ENCODE peak calls at places on chromosome 22, in four cellular contexts. Y, F, S and N are unnamed samples.

GRCh38 chr22:42294034-42294985 is 23.9 kb upstream of the TCF20 start:
- DNase-seq in F (peak; percentile 60), Y (peak; percentile 91), S (no peak), N (peak; percentile 72)

GRCh38 chr22:34306361-34306760 is 386.1 kb upstream of the LARGE1 start:
- DNase-seq in S (no peak), Y (no peak), F (no peak), N (no peak)

GRCh38 chr22:50613291-50613981 is 12.8 kb downstream of the MAPK8IP2 start:
- DNase-seq in S (no peak), F (no peak), Y (peak; percentile 74), N (no peak)

GRCh38 chr22:19891350-19892248 is 36.9 kb upstream of the GNB1L start:
- DNase-seq in Y (peak; percentile 83), F (peak; percentile 79), S (peak; percentile 78), N (peak; percentile 71)

GRCh38 chr22:31361743-31362142 is 15.6 kb upstream of the PATZ1 start:
- DNase-seq in S (no peak), F (no peak), Y (no peak), N (no peak)

GRCh38 chr22:49995413-49996191 is 17.0 kb downstream of the IL17REL start:
- DNase-seq in S (no peak), Y (no peak), F (no peak), N (no peak)

GRCh38 chr22:23012081-23012622 is 58.2 kb upstream of the GNAZ start:
- DNase-seq in Y (no peak), S (no peak), F (no peak), N (no peak)

GRCh38 chr22:21020802-21021429 is 6.0 kb downstream of the P2RX6 start:
- DNase-seq in S (no peak), F (peak; percentile 10), Y (peak; percentile 74), N (no peak)

GRCh38 chr22:45692549-45692948 is 20.9 kb downstream of the ATXN10 start:
- DNase-seq in Y (no peak), S (no peak), F (peak; percentile 49), N (peak; percentile 9)

GRCh38 chr22:21816787-21817496 is 50.5 kb downstream of the MAPK1 start:
- DNase-seq in F (peak; percentile 98), S (no peak), Y (no peak), N (no peak)

GRCh38 chr22:49602481-49602880 is 225.2 kb downstream of the BRD1 start:
- DNase-seq in F (no peak), Y (no peak), S (no peak), N (no peak)

GRCh38 chr22:50272103-50272782 is 2.1 kb upstream of the MAPK11 start:
- DNase-seq in F (no peak), S (no peak), Y (no peak), N (peak; percentile 24)

GRCh38 chr22:26656896-26657851 is at the start of gene MIAT:
- DNase-seq in Y (peak; percentile 79), F (no peak), S (no peak), N (peak; percentile 69)

GRCh38 chr22:43338766-43339345 is 4.3 kb downstream of the SCUBE1 start:
- DNase-seq in Y (no peak), F (no peak), S (no peak), N (no peak)

GRCh38 chr22:42272431-42273004 is 2.1 kb upstream of the TCF20 start:
- DNase-seq in Y (no peak), S (no peak), F (no peak), N (no peak)

GRCh38 chr22:49310354-49310753 is 517.3 kb downstream of the BRD1 start:
- DNase-seq in S (no peak), F (no peak), Y (peak; percentile 12), N (no peak)

GRCh38 chr22:48417143-48418070 is 1410.3 kb downstream of the BRD1 start:
- DNase-seq in Y (no peak), F (no peak), S (no peak), N (no peak)

GRCh38 chr22:42282252-42282942 is 11.9 kb upstream of the TCF20 start:
- DNase-seq in F (no peak), Y (peak; percentile 33), S (no peak), N (no peak)

GRCh38 chr22:40499187-40499753 is 128.9 kb downstream of the SGSM3 start:
- DNase-seq in F (peak; percentile 98), Y (no peak), S (peak; percentile 10), N (no peak)

GRCh38 chr22:45804986-45805325 is 133.3 kb downstream of the ATXN10 start:
- DNase-seq in S (no peak), Y (no peak), F (peak; percentile 98), N (no peak)

GRCh38 chr22:19849800-19850481 is 4.7 kb downstream of the GNB1L start:
- DNase-seq in F (peak; percentile 25), Y (no peak), S (no peak), N (no peak)

GRCh38 chr22:48257690-48258065 is 1495.2 kb downstream of the TBC1D22A start:
- DNase-seq in Y (no peak), F (no peak), S (no peak), N (no peak)

GRCh38 chr22:17792854-17793434 is 18.7 kb upstream of the BID start:
- DNase-seq in F (no peak), S (no peak), Y (no peak), N (no peak)
- H2BK15ac ChIP-seq in F (no peak overlapping the region), S (no peak overlapping the region), Y (no peak overlapping the region), N (peak overlapping the region; percentile 31)

DNA sequence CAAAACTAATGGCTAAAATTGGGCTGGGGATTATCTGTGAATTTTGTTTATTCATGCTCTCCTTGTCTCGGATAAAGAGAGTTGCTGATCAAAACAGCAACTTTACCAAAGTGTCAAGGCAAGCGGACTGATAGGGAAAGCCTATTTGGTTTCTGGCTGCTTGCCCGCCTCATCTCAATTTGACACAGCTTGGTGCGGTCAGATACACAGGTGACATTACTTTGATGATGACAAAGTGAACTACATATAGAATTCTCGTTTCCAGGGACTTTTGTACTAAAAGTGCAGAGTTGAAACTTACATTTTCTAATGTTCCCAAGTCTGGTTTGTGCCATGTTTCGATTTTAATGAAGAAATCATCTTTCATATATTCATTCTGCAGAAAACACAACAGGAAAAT is 22.8 kb downstream of the PITPNB start:
- DNase-seq in F (no peak), Y (no peak), S (no peak), N (no peak)
- H3K4me2 ChIP-seq in F (no peak overlapping the region), Y (no peak overlapping the region), S (no peak overlapping the region), N (no peak overlapping the region)

DNA sequence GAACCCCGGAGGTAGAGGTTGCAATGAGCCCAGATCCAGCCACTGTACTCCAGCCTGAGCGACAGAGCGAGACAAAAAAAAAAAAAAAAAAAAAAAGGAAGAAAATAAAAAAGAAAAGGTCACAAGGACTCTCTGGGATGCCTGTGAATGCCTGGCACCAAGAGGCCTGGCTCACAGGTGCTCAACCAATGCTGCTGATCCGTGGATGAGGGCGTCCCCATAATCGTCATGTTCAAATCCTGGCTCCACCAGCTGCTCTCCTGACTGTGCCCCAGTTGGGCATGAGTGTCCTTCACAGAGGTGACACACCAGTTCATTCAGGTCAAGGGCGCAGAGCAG is 645 bp upstream of the GAS2L1 start:
- DNase-seq in S (no peak), F (no peak), Y (no peak), N (no peak)
- H2BK12ac ChIP-seq in S (peak overlapping the region; percentile 91), F (no peak overlapping the region), Y (no peak overlapping the region), N (peak overlapping the region; percentile 27)

GRCh38 chr22:17972385-17973181 is 51.8 kb downstream of the MICAL3 start:
- DNase-seq in Y (no peak), F (peak; percentile 60), S (no peak), N (no peak)

GRCh38 chr22:17968126-17968525 is 56.2 kb downstream of the MICAL3 start:
- DNase-seq in Y (no peak), S (no peak), F (no peak), N (no peak)

GRCh38 chr22:17970205-17970708 is 54.1 kb downstream of the MICAL3 start:
- DNase-seq in Y (no peak), S (no peak), F (peak; percentile 78), N (no peak)

GRCh38 chr22:17971711-17972110 is 52.6 kb downstream of the MICAL3 start:
- DNase-seq in F (no peak), Y (no peak), S (no peak), N (no peak)

GRCh38 chr22:17969732-17970131 is 54.6 kb downstream of the MICAL3 start:
- DNase-seq in F (peak; percentile 95), Y (no peak), S (no peak), N (no peak)
- H2BK15ac ChIP-seq in F (no peak overlapping the region), Y (no peak overlapping the region), S (no peak overlapping the region), N (no peak overlapping the region)

DNA sequence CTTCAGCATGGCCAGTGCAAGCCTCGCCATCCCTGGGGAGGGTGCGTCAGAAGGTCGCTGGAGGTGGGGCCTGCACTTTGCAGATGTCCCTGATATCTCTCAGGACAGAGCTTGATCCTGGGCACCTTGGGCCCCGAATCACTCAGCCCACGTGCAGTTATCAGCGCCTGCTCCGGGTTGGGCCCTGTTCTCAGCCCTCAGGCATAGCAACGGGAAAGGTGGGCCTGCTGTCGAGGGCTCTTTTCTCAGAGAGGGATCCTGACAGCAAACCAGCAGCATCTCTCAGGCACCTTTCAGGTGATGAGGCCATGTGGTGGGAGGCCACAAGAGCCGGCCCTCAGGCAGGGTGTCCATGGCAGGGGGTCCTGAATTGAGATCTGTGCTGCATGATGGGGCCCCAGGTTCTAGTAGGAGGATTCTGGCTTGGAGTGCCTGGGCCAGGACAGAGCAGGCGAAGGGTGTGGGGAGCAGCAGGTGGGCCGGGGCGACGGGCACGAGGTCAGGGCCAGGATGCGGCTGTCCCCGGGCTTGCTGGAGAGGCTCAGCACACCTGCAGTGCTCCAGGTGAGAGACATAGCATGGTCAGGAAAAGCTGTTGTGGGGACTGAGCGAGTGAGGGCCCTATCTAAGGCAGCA is 280.5 kb downstream of the TBC1D22A start:
- DNase-seq in Y (no peak), S (no peak), F (no peak), N (no peak)
- H3K4me2 ChIP-seq in Y (no peak overlapping the region), S (no peak overlapping the region), F (no peak overlapping the region), N (no peak overlapping the region)

DNA sequence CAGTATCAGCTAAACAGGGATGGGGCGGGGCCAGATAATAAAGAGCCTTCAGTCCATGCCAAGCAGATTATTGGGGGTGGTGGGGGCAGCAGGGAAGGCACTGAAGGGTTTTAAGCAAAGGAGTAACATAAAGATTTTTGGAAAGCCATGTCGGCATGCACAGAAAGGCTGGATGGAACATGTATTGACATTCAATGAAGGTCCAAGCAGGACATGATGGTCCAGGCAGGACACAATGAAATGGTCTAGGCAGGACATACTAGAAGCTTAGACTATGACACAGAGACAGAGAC is 37.0 kb downstream of the RTL6 start:
- DNase-seq in F (no peak), S (no peak), Y (no peak), N (no peak)
- H2BK12ac ChIP-seq in F (no peak overlapping the region), S (no peak overlapping the region), Y (no peak overlapping the region), N (no peak overlapping the region)

DNA sequence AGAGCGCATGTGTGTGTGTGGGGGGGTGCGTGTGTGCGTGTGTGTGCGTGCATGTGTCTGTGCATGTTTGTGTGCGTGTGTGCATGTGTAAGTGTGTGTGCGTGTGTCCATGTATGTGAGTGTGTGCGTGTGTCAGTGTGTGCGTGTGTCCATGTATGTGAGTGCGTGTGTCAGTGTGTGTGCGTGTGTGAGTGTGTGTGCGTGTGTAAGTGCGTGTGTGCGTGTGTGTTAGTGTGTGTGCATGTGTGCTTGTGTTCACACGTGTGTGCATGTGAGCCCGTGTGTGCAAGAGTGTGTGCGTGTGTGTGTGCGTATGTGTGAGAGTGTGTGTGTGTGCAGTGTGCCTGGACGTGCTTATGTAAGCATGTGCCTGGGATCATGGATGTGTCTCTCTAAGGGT is 14.7 kb upstream of the APOL6 start:
- DNase-seq in Y (no peak), S (no peak), F (no peak), N (no peak)
- H2BK15ac ChIP-seq in Y (no peak overlapping the region), S (peak overlapping the region; percentile 99), F (no peak overlapping the region), N (peak overlapping the region; percentile 81)